ENCODE peak calls at places on chromosomes 5 and 9, in four cellular contexts. L is lung, B is left colon, O is breast epithelium. X is an unnamed sample.

GRCh38 chr9:93579711-93580516 is 3.5 kb downstream of the PHF2 start:
- DNase-seq in L (no peak), B (no peak), O (peak), X (peak)

GRCh38 chr9:106784076-106784475 is 78.9 kb upstream of the ZNF462 start:
- DNase-seq in L (no peak), B (no peak), O (no peak), X (no peak)

GRCh38 chr5:77258652-77259051 is 48.2 kb downstream of the PDE8B start:
- DNase-seq in L (no peak), B (no peak), O (no peak), X (no peak)

GRCh38 chr5:352639-353598 is 31.4 kb downstream of the AHRR start:
- DNase-seq in L (peak), B (no peak), O (peak), X (peak)

GRCh38 chr5:109223521-109223920 is 186.3 kb downstream of the PJA2 start:
- DNase-seq in L (no peak), B (no peak), O (no peak), X (no peak)

GRCh38 chr5:6472792-6473191 is 24.1 kb downstream of the UBE2QL1 start:
- DNase-seq in L (no peak), B (no peak), O (no peak), X (no peak)

GRCh38 chr9:72041775-72042194 is 18.6 kb downstream of the C9orf57 start:
- DNase-seq in L (peak), B (peak), O (peak), X (no peak)

GRCh38 chr9:104987743-104988142 is 59.8 kb upstream of the ABCA1 start:
- DNase-seq in L (no peak), B (no peak), O (no peak), X (no peak)

GRCh38 chr5:143220748-143221211 is 182.7 kb downstream of the NR3C1 start:
- DNase-seq in L (no peak), B (no peak), O (no peak), X (no peak)

GRCh38 chr5:2651116-2651515 is 100.4 kb downstream of the IRX2 start:
- DNase-seq in L (no peak), B (no peak), O (no peak), X (no peak)

GRCh38 chr5:62258654-62259053 is 47.4 kb upstream of the KIF2A start:
- DNase-seq in L (no peak), B (no peak), O (no peak), X (no peak)

GRCh38 chr9:114994716-114995115 is 64.3 kb upstream of the TNFSF8 start:
- DNase-seq in L (no peak), B (no peak), O (no peak), X (no peak)

GRCh38 chr5:41636605-41637004 is 126.2 kb upstream of the PLCXD3 start:
- DNase-seq in L (no peak), B (peak), O (no peak), X (peak)

GRCh38 chr5:147373328-147373727 is 136.5 kb downstream of the DPYSL3 start:
- DNase-seq in L (no peak), B (no peak), O (no peak), X (no peak)

GRCh38 chr9:137582286-137582860 is 3.6 kb upstream of the DPH7 start:
- DNase-seq in L (no peak), B (no peak), O (no peak), X (peak)

GRCh38 chr5:52693279-52693678 is 94.4 kb upstream of the ITGA1 start:
- DNase-seq in L (no peak), B (peak), O (no peak), X (no peak)

GRCh38 chr5:57429513-57430120 is 53.0 kb downstream of the ACTBL2 start:
- DNase-seq in L (no peak), B (no peak), O (no peak), X (no peak)

GRCh38 chr9:109499631-109500120 is 1.6 kb upstream of the PTPN3 start:
- DNase-seq in L (peak), B (peak), O (peak), X (no peak)

GRCh38 chr9:114097613-114098020 is 1.5 kb downstream of the KIF12 start:
- DNase-seq in L (no peak), B (peak), O (no peak), X (no peak)

GRCh38 chr5:14895301-14895700 is 23.7 kb upstream of the ANKH start:
- DNase-seq in L (no peak), B (no peak), O (no peak), X (no peak)

GRCh38 chr5:81856948-81857928 is 106.3 kb upstream of the SSBP2 start:
- DNase-seq in L (peak), B (peak), O (peak), X (no peak)

GRCh38 chr9:118558891-118559290 is 810.3 kb downstream of the BRINP1 start:
- DNase-seq in L (no peak), B (no peak), O (no peak), X (no peak)

GRCh38 chr5:137666109-137666850 is 69.6 kb downstream of the KLHL3 start:
- DNase-seq in L (no peak), B (no peak), O (no peak), X (no peak)

GRCh38 chr9:77015291-77016048 is 4.0 kb upstream of the FOXB2 start:
- DNase-seq in L (no peak), B (no peak), O (no peak), X (no peak)